ENCODE peak calls at places on chromosome 9, in six cellular contexts. K is H1, R is IMR-90, O is mesenchymal stem cell, N is neuronal stem cell, X is trophoblast cell. W is an unnamed sample.

GRCh38 chr9:24912767-24913166 is 367.1 kb upstream of the IZUMO3 start:
- DNase-seq in R (no peak), K (no peak), O (peak; percentile 52), N (no peak), X (no peak), W (peak; percentile 30)

GRCh38 chr9:98775831-98776441 is 20.4 kb downstream of the ANKS6 start:
- DNase-seq in X (peak; percentile 77), R (peak; percentile 79), O (peak; percentile 76), K (no peak), N (peak; percentile 65), W (peak; percentile 89)

GRCh38 chr9:78552802-78553201 is 255.9 kb downstream of the PSAT1 start:
- DNase-seq in N (no peak), X (no peak), K (no peak), O (no peak), R (peak; percentile 31), W (no peak)

GRCh38 chr9:2727966-2728613 is 10.8 kb downstream of the KCNV2 start:
- DNase-seq in R (peak; percentile 71), O (peak; percentile 80), X (peak; percentile 73), N (no peak), K (no peak), W (peak; percentile 81)

GRCh38 chr9:75239176-75239575 is 150.9 kb downstream of the OSTF1 start:
- DNase-seq in N (no peak), R (peak; percentile 29), X (peak; percentile 74), O (peak; percentile 3), K (no peak), W (no peak)

GRCh38 chr9:26125693-26126092 is 447.4 kb upstream of the TUSC1 start:
- DNase-seq in O (no peak), N (no peak), K (no peak), X (no peak), R (no peak), W (no peak)

GRCh38 chr9:15317836-15318235 is 10.8 kb upstream of the TTC39B start:
- DNase-seq in O (no peak), N (no peak), X (no peak), R (peak; percentile 49), K (no peak), W (no peak)

GRCh38 chr9:35114921-35115341 is 731 bp downstream of the ATOSB start:
- DNase-seq in X (peak; percentile 65), O (peak; percentile 79), N (peak; percentile 49), R (no peak), K (no peak), W (peak; percentile 68)

GRCh38 chr9:107954303-107954702 is 464.7 kb upstream of the KLF4 start:
- DNase-seq in O (no peak), N (no peak), K (no peak), R (no peak), X (no peak), W (no peak)

GRCh38 chr9:132554755-132555154 is 27.7 kb upstream of the BARHL1 start:
- DNase-seq in N (no peak), R (no peak), X (no peak), K (no peak), O (no peak), W (no peak)

GRCh38 chr9:18256574-18256973 is 217.4 kb upstream of the ADAMTSL1 start:
- DNase-seq in R (peak; percentile 72), X (no peak), K (no peak), N (no peak), O (peak; percentile 68), W (peak; percentile 50)

GRCh38 chr9:703392-703791 is 138.1 kb upstream of the DMRT1 start:
- DNase-seq in X (peak; percentile 84), R (peak; percentile 34), K (no peak), O (no peak), N (no peak), W (no peak)

GRCh38 chr9:127161081-127161621 is 38.7 kb upstream of the ANGPTL2 start:
- DNase-seq in K (no peak), O (no peak), N (no peak), X (no peak), R (no peak), W (no peak)

GRCh38 chr9:124357591-124358361 is 57.5 kb downstream of the PSMB7 start:
- DNase-seq in N (no peak), O (peak; percentile 28), R (no peak), X (no peak), K (no peak), W (peak; percentile 56)

GRCh38 chr9:87157366-87158031 is 210.2 kb upstream of the GAS1 start:
- DNase-seq in N (no peak), X (no peak), K (no peak), R (no peak), O (no peak), W (no peak)
- H3K4me3 ChIP-seq in N (no peak overlapping the region), X (no peak overlapping the region), K (no peak overlapping the region), R (no peak overlapping the region), O (no peak overlapping the region), W (no peak overlapping the region)

DNA sequence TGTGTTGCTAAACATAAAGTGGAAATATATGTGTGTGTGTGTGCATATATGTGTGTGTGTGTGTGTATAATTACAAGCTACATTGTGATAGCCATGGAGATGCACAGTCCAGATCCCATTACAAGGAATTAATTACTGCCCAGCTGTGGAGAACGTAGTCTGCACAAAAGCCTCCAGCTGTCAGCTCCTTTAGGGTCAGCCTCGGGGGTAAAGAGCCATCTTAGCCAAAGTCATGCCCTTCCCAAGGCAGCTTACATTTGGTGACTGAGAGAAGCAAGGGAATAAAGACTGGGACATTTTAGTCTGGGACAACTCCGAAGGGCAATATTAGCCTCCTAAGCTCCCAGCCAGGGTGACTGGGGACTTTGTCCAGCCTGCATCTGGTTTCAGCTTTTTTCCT is 21.9 kb upstream of the FOCAD start:
- DNase-seq in K (no peak), X (no peak), R (no peak), N (no peak), O (no peak), W (no peak)
- H4K8ac ChIP-seq in K (no peak overlapping the region), X (no peak overlapping the region), R (no peak overlapping the region), N (no peak overlapping the region), O (peak overlapping the region; percentile 7), W (peak overlapping the region; percentile 65)

DNA sequence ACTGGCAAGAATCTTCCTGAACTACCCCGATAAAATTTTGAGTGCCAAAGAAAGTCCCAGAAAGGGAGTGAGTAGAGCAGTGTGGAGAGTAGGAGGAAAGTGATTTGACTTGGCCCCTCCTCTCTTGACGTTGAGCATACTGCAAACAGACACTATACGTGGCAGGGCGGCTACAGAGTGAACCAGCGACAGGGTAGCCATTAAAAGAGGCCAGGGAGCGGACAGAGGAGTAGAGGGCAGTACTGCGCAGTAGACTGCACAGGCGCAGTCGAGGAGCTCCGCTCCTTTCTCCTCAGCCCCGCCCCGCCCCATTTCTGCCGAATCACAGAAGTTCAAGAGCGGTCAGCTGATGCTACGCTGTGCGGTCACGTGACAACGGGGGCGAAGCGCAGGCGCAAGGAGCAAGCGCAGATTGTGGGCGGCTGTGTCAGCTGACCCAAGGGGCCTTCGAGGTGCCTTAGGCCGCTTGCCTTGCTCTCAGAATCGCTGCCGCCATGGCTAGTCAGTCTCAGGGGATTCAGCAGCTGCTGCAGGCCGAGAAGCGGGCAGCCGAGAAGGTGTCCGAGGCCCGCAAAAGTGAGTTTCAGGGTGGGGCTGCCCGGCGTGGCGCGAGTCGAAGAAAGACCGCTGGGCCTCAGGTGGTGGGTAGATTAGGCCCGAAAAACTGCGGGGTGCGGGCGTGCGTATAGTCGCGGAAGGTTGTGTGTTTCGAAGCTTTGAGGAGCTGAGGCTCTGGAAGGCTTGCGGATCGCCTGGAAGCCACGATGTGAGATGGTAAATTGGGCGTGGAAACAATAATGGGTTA is at the start of gene ATP6V1G1:
- DNase-seq in K (peak; percentile 97), R (peak; percentile 99), N (peak; percentile 98), O (peak; percentile 99), X (peak; percentile 99), W (peak; percentile 100)
- H2BK5ac ChIP-seq in K (peak within 1 kb of the TSS; percentile 91), R (peak within 1 kb of the TSS; percentile 81), N (peak within 1 kb of the TSS; percentile 54), O (peak within 1 kb of the TSS; percentile 40), X (peak within 1 kb of the TSS; percentile 76), W (peak within 1 kb of the TSS; percentile 43)

GRCh38 chr9:93126151-93126781 is 7.8 kb downstream of the NINJ1 start:
- DNase-seq in R (no peak), O (no peak), X (no peak), N (no peak), K (no peak), W (no peak)

GRCh38 chr9:93127395-93127911 is 6.6 kb downstream of the NINJ1 start:
- DNase-seq in O (no peak), K (no peak), N (no peak), R (no peak), X (no peak), W (no peak)

GRCh38 chr9:93128011-93128714 is 5.9 kb downstream of the NINJ1 start:
- DNase-seq in N (no peak), X (no peak), K (no peak), R (no peak), O (no peak), W (no peak)

GRCh38 chr9:93125331-93125894 is 8.6 kb downstream of the NINJ1 start:
- DNase-seq in N (no peak), O (no peak), X (no peak), R (no peak), K (no peak), W (no peak)

DNA sequence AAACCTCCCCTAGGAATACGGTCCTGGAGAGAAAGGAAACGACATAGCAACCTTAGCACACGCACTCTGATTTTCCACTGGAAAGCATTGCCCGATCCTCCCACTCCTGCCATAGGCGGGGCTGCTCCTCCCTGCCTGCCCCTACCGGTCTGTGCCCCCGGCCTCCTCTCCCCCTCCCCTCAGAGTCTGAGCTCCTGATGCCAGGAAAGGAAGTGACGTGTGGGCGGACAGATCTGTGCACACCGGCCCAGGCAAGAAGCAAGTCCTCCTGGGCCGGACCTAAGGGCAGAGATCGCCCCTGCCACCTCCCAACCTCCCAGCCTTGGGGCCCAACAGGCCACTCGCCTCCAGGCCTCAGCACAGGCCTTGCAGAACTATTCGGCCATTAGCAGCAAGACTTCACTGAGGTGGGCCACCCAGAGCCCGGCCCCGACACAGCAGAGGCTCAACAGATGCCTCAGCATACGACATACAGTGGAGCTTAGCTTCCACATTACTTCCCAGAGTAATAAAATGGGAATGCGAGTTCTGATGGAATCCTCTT is 7.2 kb downstream of the NINJ1 start:
- DNase-seq in X (no peak), K (no peak), R (no peak), O (peak; percentile 41), N (no peak), W (peak; percentile 61)
- H3K4me3 ChIP-seq in X (no peak overlapping the region), K (no peak overlapping the region), R (no peak overlapping the region), O (no peak overlapping the region), N (no peak overlapping the region), W (no peak overlapping the region)

GRCh38 chr9:89880721-89881120 is 275.9 kb downstream of the GADD45G start:
- DNase-seq in N (no peak), R (no peak), K (no peak), X (peak; percentile 30), O (no peak), W (no peak)
- H4K8ac ChIP-seq in N (no peak overlapping the region), R (no peak overlapping the region), K (no peak overlapping the region), X (no peak overlapping the region), O (peak overlapping the region; percentile 31), W (no peak overlapping the region)

GRCh38 chr9:99922711-99923030 is 16.2 kb downstream of the STX17 start:
- DNase-seq in O (no peak), K (no peak), N (no peak), X (no peak), R (no peak), W (no peak)

GRCh38 chr9:99918134-99918533 is 11.7 kb downstream of the STX17 start:
- DNase-seq in N (no peak), X (no peak), K (no peak), O (no peak), R (no peak), W (no peak)

GRCh38 chr9:99919930-99920329 is 13.5 kb downstream of the STX17 start:
- DNase-seq in N (no peak), R (no peak), K (no peak), X (no peak), O (no peak), W (peak; percentile 39)

GRCh38 chr9:99925542-99925941 is 19.1 kb downstream of the STX17 start:
- DNase-seq in O (no peak), X (no peak), R (no peak), K (no peak), N (no peak), W (peak; percentile 3)

GRCh38 chr9:99921875-99922710 is 15.6 kb downstream of the STX17 start:
- DNase-seq in K (no peak), O (peak; percentile 29), N (no peak), R (no peak), X (no peak), W (peak; percentile 79)
- H2BK5ac ChIP-seq in K (no peak overlapping the region), O (no peak overlapping the region), N (no peak overlapping the region), R (no peak overlapping the region), X (no peak overlapping the region), W (peak overlapping the region; percentile 6)

W was measured in mesendoderm.